ENCODE peak calls at places on chromosomes 4 and X, in eight cellular contexts. I is GM03348; V is stimulated activated naive CD4-positive, alpha-beta T cell; C is neural progenitor cell; O is immature natural killer cell; T is lung microvascular endothelial cell; Q is NCI-H1092; W is stimulated activated CD8-positive, alpha-beta memory T cell treated with anti-CD3 and anti-CD28 coated beads, Interleukin-4, amount 100 ng/mL, for 48 hours. B is an unnamed sample.

GRCh38 chr4:169620846-169621228 is 459 bp downstream of the CLCN3 start:
- DNase-seq in I (no peak), V (peak), C (peak), O (no peak), T (peak), Q (peak), W (peak), B (no peak)

GRCh38 chr4:5885733-5886132 is 7.2 kb downstream of the CRMP1 start:
- DNase-seq in I (no peak), V (no peak), C (no peak), O (no peak), T (no peak), Q (no peak), W (no peak), B (no peak)

GRCh38 chrX:77731821-77732419 is 54.1 kb downstream of the ATRX start:
- DNase-seq in I (no peak), V (no peak), C (no peak), O (peak), T (peak), Q (no peak), W (no peak), B (no peak)

GRCh38 chrX:151359931-151360871 is 36.8 kb upstream of the VMA21 start:
- DNase-seq in I (peak), V (peak), C (peak), O (peak), T (peak), Q (peak), W (peak), B (peak)

GRCh38 chrX:52979993-52980392 is 21.7 kb upstream of the FAM156A start:
- DNase-seq in I (no peak), V (no peak), C (peak), O (no peak), T (no peak), Q (no peak), W (no peak), B (no peak)

GRCh38 chr4:52292245-52292644 is 241.1 kb downstream of the SPATA18 start:
- DNase-seq in I (no peak), V (no peak), C (no peak), O (no peak), T (no peak), Q (no peak), W (no peak), B (no peak)

GRCh38 chr4:36414248-36414647 is 132.8 kb downstream of the DTHD1 start:
- DNase-seq in I (no peak), V (no peak), C (no peak), O (no peak), T (no peak), Q (no peak), W (no peak), B (no peak)

GRCh38 chrX:291411-291901 is 10.3 kb downstream of the PLCXD1 start:
- DNase-seq in I (no peak), V (no peak), C (no peak), O (no peak), T (no peak), Q (no peak), W (no peak), B (no peak)

GRCh38 chr4:150852237-150852636 is 162.8 kb downstream of the LRBA start:
- DNase-seq in I (no peak), V (no peak), C (no peak), O (no peak), T (no peak), Q (no peak), W (no peak), B (no peak)

GRCh38 chr4:145388043-145388442 is 93.6 kb upstream of the SMAD1 start:
- DNase-seq in I (no peak), V (no peak), C (no peak), O (no peak), T (peak), Q (no peak), W (no peak), B (no peak)

GRCh38 chr4:168076989-168077725 is 15.2 kb upstream of the ANXA10 start:
- DNase-seq in I (peak), V (no peak), C (peak), O (no peak), T (peak), Q (peak), W (peak), B (peak)

B was measured in stimulated activated CD4-positive, alpha-beta T cell treated with anti-CD3 and anti-CD28 coated beads, Interleukin-1b, Interleukin-23, amount 100 ng/mL, for 24 hours.